ENCODE peak calls at places on chromosomes 11 and 22, in seven cellular contexts. V, I, J, B, M, E and L are unnamed samples.

GRCh38 chr11:110098645-110099044 is 5.5 kb downstream of the ZC3H12C start:
- DNase-seq in V (no peak), I (no peak), J (no peak), B (no peak), M (no peak), E (no peak), L (no peak)

GRCh38 chr11:71302911-71303310 is 50.5 kb upstream of the SHANK2 start:
- DNase-seq in V (no peak), I (no peak), J (no peak), B (no peak), M (no peak), E (no peak), L (no peak)

GRCh38 chr22:19571207-19571795 is 47.1 kb upstream of the CLDN5 start:
- DNase-seq in V (peak), I (no peak), J (no peak), B (no peak), M (no peak), E (no peak), L (no peak)

GRCh38 chr11:82722236-82722635 is 11.4 kb downstream of the FAM181B start:
- DNase-seq in V (no peak), I (no peak), J (no peak), B (no peak), M (no peak), E (no peak), L (no peak)

GRCh38 chr22:46390652-46391301 is 55.3 kb downstream of the TRMU start:
- DNase-seq in V (peak), I (no peak), J (no peak), B (no peak), M (no peak), E (no peak), L (no peak)

GRCh38 chr11:112477152-112477928 is 216.7 kb upstream of the PLET1 start:
- DNase-seq in V (no peak), I (no peak), J (no peak), B (no peak), M (no peak), E (no peak), L (no peak)

GRCh38 chr11:117932426-117932825 is 3.2 kb upstream of the TMPRSS13 start:
- DNase-seq in V (no peak), I (no peak), J (no peak), B (no peak), M (no peak), E (no peak), L (no peak)

GRCh38 chr11:69899957-69900821 is 81.0 kb upstream of the FGF3 start:
- DNase-seq in V (peak), I (no peak), J (no peak), B (no peak), M (no peak), E (no peak), L (no peak)

GRCh38 chr11:13249992-13250391 is 27.6 kb upstream of the BMAL1 start:
- DNase-seq in V (peak), I (no peak), J (no peak), B (no peak), M (no peak), E (peak), L (no peak)

GRCh38 chr11:119810478-119811232 is 81.7 kb upstream of the NECTIN1 start:
- DNase-seq in V (no peak), I (no peak), J (no peak), B (no peak), M (no peak), E (no peak), L (no peak)

GRCh38 chr11:64914123-64914522 is 2.9 kb downstream of the ATG2A start:
- DNase-seq in V (no peak), I (no peak), J (no peak), B (no peak), M (no peak), E (no peak), L (no peak)

GRCh38 chr11:62879554-62879953 is 1.1 kb upstream of the SLC3A2 start:
- DNase-seq in V (no peak), I (no peak), J (no peak), B (no peak), M (no peak), E (no peak), L (no peak)

GRCh38 chr11:62552931-62553838 is 6.6 kb upstream of the AHNAK start:
- DNase-seq in V (peak), I (peak), J (no peak), B (peak), M (peak), E (peak), L (no peak)

GRCh38 chr11:111676878-111677585 is 74.8 kb downstream of the SIK2 start:
- DNase-seq in V (peak), I (no peak), J (no peak), B (no peak), M (no peak), E (no peak), L (no peak)

GRCh38 chr11:120995184-120995583 is 28.7 kb upstream of the TBCEL start:
- DNase-seq in V (no peak), I (no peak), J (no peak), B (no peak), M (no peak), E (no peak), L (no peak)

GRCh38 chr11:1087279-1087960 is 12.7 kb downstream of the MUC2 start:
- DNase-seq in V (no peak), I (no peak), J (no peak), B (no peak), M (no peak), E (no peak), L (no peak)

GRCh38 chr11:115303304-115303703 is 200.9 kb downstream of the CADM1 start:
- DNase-seq in V (no peak), I (no peak), J (no peak), B (no peak), M (no peak), E (no peak), L (no peak)

GRCh38 chr11:6219359-6219758 is 14.0 kb downstream of the C11orf42 start:
- DNase-seq in V (peak), I (no peak), J (no peak), B (peak), M (no peak), E (no peak), L (no peak)

GRCh38 chr22:27115816-27116256 is 458.4 kb downstream of the MIAT start:
- DNase-seq in V (peak), I (no peak), J (no peak), B (peak), M (no peak), E (no peak), L (no peak)

GRCh38 chr11:96237759-96238158 is 105.2 kb downstream of the MAML2 start:
- DNase-seq in V (no peak), I (no peak), J (no peak), B (no peak), M (no peak), E (no peak), L (no peak)